ENCODE peak calls at places on chromosomes 16 and 17, in four cellular contexts. J, G, Z and V are unnamed samples.
A peak's percentile ranks its signal among the peaks of the same experiment; 100 is the strongest.

GRCh38 chr17:29369831-29370735 is 20.1 kb upstream of the TAOK1 start:
- DNase-seq in G (peak; percentile 62), J (peak; percentile 38), Z (peak; percentile 61), V (peak; percentile 64)

GRCh38 chr16:85583491-85584181 is 29.5 kb upstream of the GSE1 start:
- DNase-seq in J (no peak), G (no peak), Z (no peak), V (no peak)

GRCh38 chr16:22373662-22374310 is 633 bp downstream of the CDR2 start:
- DNase-seq in J (peak; percentile 38), G (peak; percentile 71), Z (peak; percentile 34), V (no peak)

GRCh38 chr16:64964126-64964540 is 157.7 kb downstream of the CDH11 start:
- DNase-seq in J (no peak), G (no peak), Z (no peak), V (no peak)

GRCh38 chr17:49216953-49217650 is 6.6 kb downstream of the ABI3 start:
- DNase-seq in Z (no peak), G (no peak), J (peak; percentile 73), V (no peak)

GRCh38 chr17:27928546-27928945 is 35.4 kb upstream of the LYRM9 start:
- DNase-seq in G (no peak), Z (no peak), J (no peak), V (no peak)

GRCh38 chr16:57387598-57388354 is 15.5 kb downstream of the CX3CL1 start:
- DNase-seq in G (no peak), Z (no peak), J (no peak), V (no peak)

GRCh38 chr16:88638323-88639230 is at the start of gene IL17C:
- DNase-seq in J (no peak), G (peak; percentile 88), Z (peak; percentile 50), V (peak; percentile 54)

GRCh38 chr17:39953471-39953888 is 9.3 kb upstream of the GSDMA start:
- DNase-seq in J (no peak), Z (no peak), G (no peak), V (no peak)

GRCh38 chr16:85025781-85026653 is 1.6 kb upstream of the KIAA0513 start:
- DNase-seq in Z (no peak), J (no peak), G (no peak), V (no peak)

GRCh38 chr16:56691885-56692284 is 9.6 kb downstream of the MT1X start:
- DNase-seq in J (no peak), G (peak; percentile 74), Z (peak; percentile 92), V (no peak)

GRCh38 chr16:13102401-13102800 is 201.0 kb downstream of the SHISA9 start:
- DNase-seq in J (no peak), G (no peak), Z (no peak), V (no peak)

GRCh38 chr16:56657555-56658430 is at the start of gene MT1F:
- DNase-seq in Z (peak; percentile 81), G (peak; percentile 98), J (peak; percentile 57), V (peak; percentile 45)

GRCh38 chr16:57926041-57926440 is 44.9 kb downstream of the CNGB1 start:
- DNase-seq in G (no peak), Z (no peak), J (no peak), V (no peak)

GRCh38 chr17:35088647-35088910 is 25.1 kb upstream of the RFFL start:
- DNase-seq in Z (no peak), G (peak; percentile 57), J (no peak), V (no peak)

GRCh38 chr17:35088911-35089845 is 25.7 kb upstream of the RFFL start:
- DNase-seq in Z (peak; percentile 84), J (peak; percentile 87), G (peak; percentile 89), V (peak; percentile 13)

GRCh38 chr17:35086164-35086563 is 22.7 kb upstream of the RFFL start:
- DNase-seq in J (no peak), Z (no peak), G (no peak), V (no peak)

GRCh38 chr17:35086931-35087573 is 23.5 kb upstream of the RFFL start:
- DNase-seq in Z (peak; percentile 18), G (no peak), J (no peak), V (no peak)

GRCh38 chr17:35087731-35088646 is 24.5 kb upstream of the RFFL start:
- DNase-seq in J (peak; percentile 55), G (peak; percentile 52), Z (peak; percentile 31), V (peak; percentile 58)
- TF ChIP-seq CTCF in J (no peak), G (no peak), Z (no peak), V (no peak)

DNA sequence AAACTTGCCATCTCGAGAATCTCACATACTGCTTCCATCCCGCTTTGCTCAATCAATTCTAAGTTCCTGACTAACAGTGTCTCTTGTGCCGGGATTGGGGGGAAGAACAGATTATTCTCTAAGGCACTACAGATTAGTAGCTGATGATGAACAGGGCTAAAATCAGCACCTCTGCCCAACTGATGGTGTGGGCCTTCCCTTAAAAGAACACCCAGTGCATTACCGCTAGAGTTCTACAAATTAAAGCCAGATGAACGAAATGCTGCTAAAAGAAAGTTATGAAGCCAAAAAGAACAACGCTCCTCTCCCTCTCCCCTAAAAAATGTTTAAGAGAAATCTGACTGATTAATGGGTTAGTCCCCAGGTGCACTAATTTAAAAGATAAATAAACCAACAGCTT is 4.4 kb downstream of the CDC27 start:
- DNase-seq in G (no peak), J (no peak), Z (no peak), V (no peak)
- H3K4me3 ChIP-seq in G (no peak overlapping the region), J (no peak overlapping the region), Z (no peak overlapping the region), V (no peak overlapping the region)

GRCh38 chr16:54266363-54266955 is 20.1 kb downstream of the IRX3 start:
- DNase-seq in J (no peak), Z (no peak), G (no peak), V (no peak)
- TF ChIP-seq CTCF in J (no peak), Z (no peak), G (no peak), V (no peak)

DNA sequence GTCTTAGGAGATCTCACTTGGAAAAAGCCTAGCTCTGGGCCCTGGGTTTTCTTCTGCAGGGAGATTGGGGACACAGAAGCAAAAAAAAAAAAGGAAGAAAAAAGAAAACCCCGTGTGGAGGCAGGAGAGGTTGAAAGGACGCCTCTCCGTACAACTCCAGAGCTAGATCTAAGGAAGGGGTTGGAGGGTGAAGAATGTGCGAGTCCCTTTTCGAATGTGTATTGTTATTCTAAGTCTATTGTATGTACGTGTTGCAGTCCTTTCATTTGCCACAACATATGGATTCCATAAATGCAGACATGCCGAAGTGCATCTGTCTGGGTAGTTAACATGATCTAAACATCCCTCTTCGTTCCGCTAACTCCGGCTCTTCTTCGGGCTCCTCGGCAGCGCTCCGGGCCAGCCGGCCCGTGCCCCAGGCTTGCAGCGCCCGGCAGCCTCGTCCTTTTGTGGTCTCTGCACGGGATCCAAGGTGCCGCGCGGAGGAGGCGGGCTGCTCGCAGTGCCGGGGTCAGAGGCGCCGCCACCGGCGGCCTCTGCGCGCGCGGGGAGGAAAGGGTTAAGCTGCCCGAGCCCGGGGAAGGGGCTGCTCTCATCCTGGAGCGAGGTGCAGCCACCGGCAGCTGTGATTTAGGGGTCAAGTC is 14.8 kb upstream of the ZFHX3 start:
- DNase-seq in J (no peak), Z (no peak), G (no peak), V (no peak)
- H3K4me3 ChIP-seq in J (peak overlapping the region; percentile 20), Z (no peak overlapping the region), G (no peak overlapping the region), V (no peak overlapping the region)

DNA sequence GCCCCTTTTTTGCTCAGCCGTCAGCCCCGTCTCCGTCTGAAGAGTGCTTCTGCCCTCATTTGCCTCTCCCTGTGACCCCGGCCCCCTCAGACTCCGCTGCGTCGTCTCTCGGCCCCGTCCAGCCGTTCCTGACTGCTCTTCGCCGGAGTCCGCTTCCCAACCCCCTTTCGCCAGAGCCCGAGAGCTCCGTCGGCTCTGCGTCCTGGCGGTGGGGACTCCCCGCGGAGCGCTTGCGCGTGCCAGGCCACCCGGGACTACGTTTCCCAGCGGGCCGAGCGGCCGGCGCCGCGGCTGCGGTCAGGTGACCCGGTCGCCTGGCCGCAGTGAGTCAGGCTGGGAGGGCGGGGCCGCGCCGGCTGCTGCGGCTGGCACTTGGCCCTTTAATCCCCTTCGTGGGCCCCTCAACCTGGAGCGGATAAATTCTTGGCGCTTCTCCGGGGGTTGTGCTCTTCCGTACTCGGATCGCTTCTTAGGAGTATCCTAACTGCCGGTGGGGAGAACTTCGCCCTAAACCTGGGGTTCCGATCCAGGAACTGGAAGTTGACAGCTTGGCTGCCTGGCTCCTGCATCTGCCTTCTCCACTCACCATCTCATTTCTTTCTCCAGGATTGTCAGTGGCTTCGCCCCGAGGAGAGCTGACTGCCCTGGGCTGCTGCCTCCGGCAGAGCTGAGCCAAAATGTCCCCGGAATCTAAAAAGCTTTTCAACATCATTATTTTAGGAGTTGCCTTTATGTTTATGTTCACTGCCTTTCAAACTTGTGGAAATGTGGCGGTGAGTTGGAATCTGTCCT is at the start of gene MFSD11:
- DNase-seq in Z (peak; percentile 93), G (peak; percentile 92), J (peak; percentile 93), V (peak; percentile 77)
- TF ChIP-seq CTCF in Z (no peak), G (no peak), J (no peak), V (no peak)

DNA sequence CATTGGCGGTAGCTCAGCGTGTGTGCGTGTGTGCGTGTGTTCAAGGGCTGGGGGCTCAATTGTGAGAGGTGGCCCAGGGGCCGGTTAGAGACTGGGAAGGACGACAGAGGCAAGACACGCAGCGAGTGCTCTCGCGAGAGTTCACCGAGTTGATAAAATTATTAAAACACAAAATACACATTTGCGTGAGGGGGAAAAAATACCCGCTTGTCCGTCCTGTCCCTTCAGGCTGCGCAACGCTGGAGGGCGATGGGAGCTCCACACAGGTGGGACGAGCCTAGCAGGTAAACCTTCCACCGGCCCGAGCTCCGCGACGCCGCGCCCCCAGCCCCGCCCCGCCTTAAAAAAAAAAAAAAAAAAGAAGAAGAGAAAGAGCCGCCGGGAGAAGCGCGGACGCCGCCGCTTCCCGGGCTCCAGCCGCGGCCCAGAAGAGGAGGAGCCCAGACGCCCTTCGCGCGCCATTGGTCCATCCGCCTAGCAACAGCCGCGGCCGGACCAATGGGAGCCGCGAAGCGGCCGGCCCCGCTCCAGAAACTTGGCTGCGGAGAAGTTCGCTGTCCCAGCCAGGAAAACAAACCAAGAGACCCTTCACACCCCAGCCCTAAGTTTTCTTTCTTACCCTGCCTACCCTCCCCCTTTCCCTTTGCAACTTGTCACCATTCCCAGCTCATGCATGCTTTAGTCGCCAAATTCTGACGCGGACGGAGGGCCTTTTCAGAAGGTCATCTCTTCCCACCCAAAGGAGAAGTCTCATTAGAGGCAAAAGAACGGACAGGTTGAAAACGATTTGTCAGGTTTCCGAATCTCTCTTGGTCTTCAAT is 169.9 kb upstream of the MAF start:
- DNase-seq in G (peak; percentile 92), Z (peak; percentile 37), J (peak; percentile 91), V (peak; percentile 76)
- H3K4me3 ChIP-seq in G (peak overlapping the region; percentile 34), Z (no peak overlapping the region), J (peak overlapping the region; percentile 59), V (peak overlapping the region; percentile 52)

GRCh38 chr16:54597222-54597621 is 310.6 kb upstream of the IRX3 start:
- DNase-seq in J (no peak), G (no peak), Z (no peak), V (no peak)
- TF ChIP-seq CTCF in J (no peak), G (no peak), Z (no peak), V (no peak)

GRCh38 chr16:8959921-8960787 is 3.6 kb downstream of the USP7 start:
- DNase-seq in G (no peak), J (no peak), Z (no peak), V (no peak)
- H3K4me3 ChIP-seq in G (no peak overlapping the region), J (no peak overlapping the region), Z (peak overlapping the region; percentile 3), V (no peak overlapping the region)

GRCh38 chr17:19785854-19786253 is 37.8 kb upstream of the ALDH3A1 start:
- DNase-seq in G (no peak), Z (no peak), J (no peak), V (no peak)
- TF ChIP-seq CTCF in G (no peak), Z (peak; percentile 44), J (no peak), V (peak; percentile 29)